ENCODE peak calls at places on chromosomes 7 and 10, in seven cellular contexts. W is GM12891, S is HepG2, H is H1, A is GM12878, N is K562, G is SK-N-SH. K is an unnamed sample.

GRCh38 chr7:101589976-101590662 is 39.0 kb downstream of the MYL10 start:
- DNase-seq in G (peak), A (no peak), W (no peak), H (peak), N (no peak), S (no peak), K (no peak)

GRCh38 chr7:75966209-75966961 is 28.0 kb downstream of the TMEM120A start:
- DNase-seq in S (no peak), A (no peak), H (no peak), W (no peak), N (no peak), G (peak), K (no peak)

GRCh38 chr10:67225226-67225625 is 299.4 kb downstream of the LRRTM3 start:
- DNase-seq in S (no peak), G (no peak), A (no peak), N (no peak), W (no peak), H (no peak), K (no peak)

GRCh38 chr10:32386623-32387022 is 39.7 kb upstream of the EPC1 start:
- DNase-seq in H (no peak), N (no peak), G (no peak), W (no peak), S (no peak), A (no peak), K (no peak)

GRCh38 chr7:45402480-45403218 is 171.5 kb upstream of the ADCY1 start:
- DNase-seq in W (no peak), H (no peak), A (peak), N (no peak), S (no peak), G (no peak), K (no peak)

GRCh38 chr10:3095373-3096139 is 28.2 kb downstream of the PFKP start:
- DNase-seq in A (peak), W (peak), G (no peak), N (peak), S (peak), H (no peak), K (peak)

GRCh38 chr10:122186822-122187810 is 84.0 kb upstream of the BTBD16 start:
- DNase-seq in S (no peak), N (no peak), W (no peak), A (no peak), H (no peak), G (no peak), K (no peak)

GRCh38 chr7:67343114-67343513 is 346.5 kb downstream of the TYW1 start:
- DNase-seq in H (no peak), A (no peak), G (no peak), W (no peak), N (no peak), S (no peak), K (no peak)

GRCh38 chr10:29259498-29259897 is 29.4 kb upstream of the LYZL1 start:
- DNase-seq in S (no peak), G (no peak), A (no peak), W (no peak), H (no peak), N (no peak), K (no peak)

GRCh38 chr7:154627571-154628290 is 375.2 kb downstream of the PAXIP1 start:
- DNase-seq in H (no peak), N (no peak), A (no peak), W (no peak), G (no peak), S (no peak), K (no peak)

GRCh38 chr7:98075801-98076200 is 30.9 kb upstream of the LMTK2 start:
- DNase-seq in S (no peak), A (no peak), N (no peak), W (no peak), G (no peak), H (no peak), K (no peak)

GRCh38 chr7:123616244-123616643 is 14.6 kb downstream of the ASB15 start:
- DNase-seq in A (no peak), S (no peak), W (no peak), G (no peak), H (no peak), N (no peak), K (no peak)

GRCh38 chr10:96073722-96074121 is 30.3 kb downstream of the CCNJ start:
- DNase-seq in G (no peak), N (no peak), A (no peak), S (no peak), H (no peak), W (no peak), K (no peak)

DNA sequence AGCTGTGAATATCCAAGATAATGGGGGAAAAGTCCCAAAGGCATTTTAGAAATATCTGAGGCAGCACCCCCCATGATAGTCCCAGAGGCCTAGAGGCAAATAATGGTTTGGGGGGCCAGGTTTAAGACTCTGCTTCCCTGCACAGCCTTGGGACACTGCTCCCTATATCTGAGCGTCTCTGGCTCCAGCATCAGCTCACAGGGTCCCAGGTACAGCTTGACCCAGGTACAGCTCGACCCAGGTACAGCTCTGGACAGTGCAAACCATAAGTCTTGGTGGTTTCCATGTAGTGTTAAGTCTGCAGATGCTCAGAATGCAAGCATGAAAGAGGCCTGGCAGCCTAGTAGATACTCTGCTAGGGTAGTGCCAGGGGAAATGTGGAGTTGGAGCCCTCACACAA is 47.0 kb upstream of the VWDE start:
- DNase-seq in S (no peak), W (no peak), H (no peak), G (no peak), N (no peak), A (no peak), K (no peak)
- TF ChIP-seq TAF1 in S (no peak), W (no peak), H (no peak), G (no peak), N (no peak), A (no peak), K (no peak)

DNA sequence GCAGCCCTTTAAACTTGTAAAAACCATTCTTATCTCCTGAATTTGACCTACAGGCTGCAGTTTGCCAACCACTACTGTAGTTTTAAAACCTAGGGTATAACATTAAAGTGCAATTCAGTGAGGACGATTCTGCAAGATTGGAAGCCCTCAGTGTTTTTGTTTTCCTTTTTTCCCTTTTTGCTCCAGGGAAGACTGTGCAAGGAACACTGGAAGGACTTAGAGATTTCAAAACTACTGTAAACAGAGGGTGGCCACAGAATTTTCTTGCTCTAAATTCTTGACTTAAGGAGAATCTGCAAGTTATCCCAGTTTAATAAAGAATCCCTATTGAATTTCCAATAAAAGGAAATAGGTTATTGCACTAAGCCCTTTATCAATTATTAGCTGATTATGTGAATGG is 3.2 kb upstream of the ARL4A start:
- DNase-seq in G (no peak), W (no peak), N (no peak), S (no peak), H (no peak), A (no peak), K (no peak)
- TF ChIP-seq TAF1 in G (no peak), W (no peak), N (no peak), S (no peak), H (no peak), A (no peak), K (no peak)

GRCh38 chr7:74376256-74377036 is 77.3 kb upstream of the GTF2IRD1 start:
- DNase-seq in G (peak), W (no peak), A (no peak), S (no peak), N (no peak), H (no peak), K (no peak)

GRCh38 chr7:74375726-74376220 is 77.9 kb upstream of the GTF2IRD1 start:
- DNase-seq in H (no peak), N (no peak), W (no peak), S (no peak), A (no peak), G (peak), K (no peak)

GRCh38 chr7:74379938-74380337 is 73.8 kb upstream of the GTF2IRD1 start:
- DNase-seq in W (no peak), H (no peak), A (no peak), N (peak), G (peak), S (no peak), K (no peak)

GRCh38 chr7:74380720-74381119 is 73.0 kb upstream of the GTF2IRD1 start:
- DNase-seq in G (no peak), A (no peak), W (no peak), S (peak), H (no peak), N (peak), K (no peak)
- TF ChIP-seq TAF1 in G (no peak), A (no peak), W (no peak), S (no peak), H (no peak), N (no peak), K (no peak)

DNA sequence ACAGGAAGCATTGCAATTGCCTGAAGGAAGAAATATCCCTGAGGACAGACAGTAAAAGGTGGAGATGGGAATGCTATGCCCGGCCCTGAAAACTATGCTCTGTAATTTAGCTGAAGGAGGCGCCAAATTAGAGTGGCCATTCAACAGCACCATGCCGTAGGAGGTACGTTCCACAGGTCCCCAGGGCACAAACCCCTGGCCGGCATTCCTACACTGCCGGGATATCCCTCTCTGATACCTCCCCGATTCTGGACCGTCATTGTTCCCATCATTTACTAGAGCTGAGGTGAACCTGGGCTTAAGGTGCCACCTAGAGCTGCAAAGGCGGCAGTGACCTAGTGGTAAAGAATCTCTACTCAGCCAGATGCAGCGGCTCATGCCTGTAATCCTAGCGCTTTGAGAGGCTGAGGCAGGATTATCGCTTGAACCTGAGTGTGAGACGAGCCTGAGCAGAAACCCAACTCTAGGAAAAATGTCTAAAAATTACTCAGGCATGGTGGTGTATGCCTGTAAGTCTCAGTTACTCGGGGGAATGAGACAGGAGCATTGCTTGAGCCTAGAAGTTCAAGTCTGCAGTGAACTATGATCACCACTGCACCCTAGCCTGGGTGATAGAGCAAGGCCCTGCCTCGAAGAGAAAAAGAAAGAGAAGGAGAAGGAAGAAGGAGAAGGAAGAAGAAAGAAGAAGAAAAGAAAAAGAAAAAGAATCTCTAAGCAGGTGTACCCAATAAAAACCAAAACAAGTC is 53.0 kb upstream of the TNKS2 start:
- DNase-seq in S (peak), W (no peak), G (no peak), H (peak), A (no peak), N (no peak), K (no peak)
- TF ChIP-seq TAF1 in S (no peak), W (no peak), G (no peak), H (no peak), A (no peak), N (no peak), K (no peak)

GRCh38 chr10:51524041-51524440 is 175.4 kb downstream of the CSTF2T start:
- DNase-seq in A (no peak), H (no peak), G (no peak), W (no peak), S (no peak), N (no peak), K (no peak)

GRCh38 chr10:51530540-51530939 is 168.9 kb downstream of the CSTF2T start:
- DNase-seq in W (no peak), N (no peak), S (no peak), A (no peak), H (no peak), G (no peak), K (no peak)

GRCh38 chr10:51527806-51528205 is 171.6 kb downstream of the CSTF2T start:
- DNase-seq in G (no peak), S (no peak), W (no peak), H (no peak), N (no peak), A (no peak), K (no peak)

GRCh38 chr10:51532044-51532443 is 167.4 kb downstream of the CSTF2T start:
- DNase-seq in G (no peak), W (no peak), H (no peak), S (no peak), N (no peak), A (no peak), K (no peak)

DNA sequence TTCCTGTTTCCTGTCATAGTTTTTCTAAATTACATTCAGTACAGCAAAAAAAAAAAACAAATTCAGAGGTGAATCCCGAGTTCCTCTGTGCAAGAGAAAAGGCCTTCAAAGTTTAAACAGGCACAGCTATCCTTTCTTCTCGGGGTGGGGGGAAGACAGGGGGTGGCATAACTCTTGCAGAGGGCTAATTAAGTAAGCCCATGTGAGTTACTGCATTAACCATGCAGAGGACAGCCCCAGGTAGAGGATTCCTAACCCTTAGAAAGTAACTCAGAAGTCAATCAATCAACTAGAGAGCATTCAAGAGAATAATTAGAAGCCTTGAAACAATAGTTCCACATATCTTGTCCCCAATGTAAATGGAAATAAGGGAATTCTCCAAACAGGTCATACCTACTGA is 170.9 kb downstream of the CSTF2T start:
- DNase-seq in H (no peak), A (no peak), G (no peak), W (no peak), S (no peak), N (no peak), K (no peak)
- TF ChIP-seq TAF1 in H (no peak), A (no peak), G (no peak), W (no peak), S (no peak), N (no peak), K (no peak)

K was measured in GM12892.